ENCODE peak calls at places on chromosomes 5 and 9, in nine cellular contexts. D is HFF-Myc, G is heart right ventricle, P is AG09309, L is endothelial cell, T is fibroblast of lung, C is Caco-2, V is WTC11, N is GM12878. A is an unnamed sample.
A peak's percentile ranks its signal among the peaks of the same experiment; 100 is the strongest.

GRCh38 chr5:133412661-133413060 is 199.7 kb downstream of the FSTL4 start:
- DNase-seq in D (no peak), G (no peak), P (no peak), L (no peak), T (no peak), C (no peak), V (no peak), N (no peak), A (no peak)

GRCh38 chr5:87394407-87394806 is 18.3 kb downstream of the CCNH start:
- DNase-seq in D (no peak), G (no peak), P (peak; percentile 38), L (no peak), T (peak; percentile 74), C (no peak), V (no peak), N (no peak), A (peak; percentile 29)

GRCh38 chr9:74497750-74498615 is 848 bp downstream of the RORB start:
- DNase-seq in D (no peak), G (peak; percentile 14), P (no peak), L (peak; percentile 45), T (peak; percentile 57), C (no peak), V (peak; percentile 63), N (no peak), A (no peak)

GRCh38 chr9:92949266-92949982 is 2.1 kb downstream of the FGD3 start:
- DNase-seq in D (no peak), G (no peak), P (no peak), L (no peak), T (no peak), C (no peak), V (no peak), N (no peak), A (no peak)

GRCh38 chr9:77015291-77016048 is 4.0 kb upstream of the FOXB2 start:
- DNase-seq in D (no peak), G (no peak), P (no peak), L (no peak), T (no peak), C (no peak), V (no peak), N (no peak), A (no peak)

GRCh38 chr9:107488400-107489143 is 997 bp downstream of the KLF4 start:
- DNase-seq in D (no peak), G (peak; percentile 75), P (no peak), L (peak; percentile 43), T (peak; percentile 33), C (peak; percentile 49), V (peak; percentile 46), N (no peak), A (no peak)

GRCh38 chr9:131773911-131774379 is 34.1 kb upstream of the RAPGEF1 start:
- DNase-seq in D (peak; percentile 48), G (no peak), P (peak; percentile 7), L (peak; percentile 72), T (peak; percentile 53), C (peak; percentile 70), V (peak; percentile 67), N (no peak), A (peak; percentile 9)

GRCh38 chr9:131739192-131739961 is 499 bp downstream of the RAPGEF1 start:
- DNase-seq in D (no peak), G (peak; percentile 57), P (no peak), L (no peak), T (peak; percentile 28), C (no peak), V (peak; percentile 47), N (no peak), A (no peak)

GRCh38 chr5:40570408-40571129 is 109.1 kb upstream of the PTGER4 start:
- DNase-seq in D (peak; percentile 31), G (no peak), P (no peak), L (no peak), T (peak; percentile 77), C (no peak), V (no peak), N (peak; percentile 26), A (peak; percentile 78)

GRCh38 chr9:5851445-5851844 is 18.5 kb upstream of the ERMP1 start:
- DNase-seq in D (no peak), G (no peak), P (peak; percentile 47), L (no peak), T (peak; percentile 54), C (no peak), V (no peak), N (peak; percentile 90), A (peak; percentile 89)

GRCh38 chr5:58451732-58452565 is 7.9 kb downstream of the PLK2 start:
- DNase-seq in D (no peak), G (no peak), P (no peak), L (no peak), T (no peak), C (no peak), V (no peak), N (no peak), A (no peak)

GRCh38 chr9:110942522-110942921 is 95.7 kb downstream of the LPAR1 start:
- DNase-seq in D (no peak), G (no peak), P (no peak), L (no peak), T (peak; percentile 92), C (no peak), V (no peak), N (no peak), A (no peak)

DNA sequence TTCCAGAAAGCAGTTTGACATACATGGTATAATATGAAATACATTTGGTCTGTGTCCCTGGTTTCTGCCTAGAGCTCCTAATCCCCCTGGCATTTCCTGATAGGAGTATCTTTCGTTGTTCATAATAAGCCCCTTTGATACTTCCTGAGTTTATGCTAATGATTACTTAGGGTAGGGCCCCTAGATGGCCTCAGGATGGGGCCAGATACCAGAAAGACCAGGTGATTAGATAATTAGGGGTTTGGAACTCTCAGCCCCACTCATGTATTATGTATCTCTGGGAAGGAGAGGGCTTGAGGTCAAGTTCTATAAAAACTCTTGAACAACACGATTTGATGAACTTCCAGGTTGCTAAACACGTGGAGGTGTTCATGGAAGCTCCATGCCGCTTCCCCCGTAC is 163.3 kb upstream of the ZNF608 start:
- DNase-seq in D (no peak), G (no peak), P (no peak), L (no peak), T (no peak), C (no peak), V (no peak), N (no peak), A (no peak)
- TF ChIP-seq CTCF in D (no peak), G (no peak), P (no peak), L (no peak), T (no peak), C (no peak), V (no peak), N (no peak), A (no peak)

DNA sequence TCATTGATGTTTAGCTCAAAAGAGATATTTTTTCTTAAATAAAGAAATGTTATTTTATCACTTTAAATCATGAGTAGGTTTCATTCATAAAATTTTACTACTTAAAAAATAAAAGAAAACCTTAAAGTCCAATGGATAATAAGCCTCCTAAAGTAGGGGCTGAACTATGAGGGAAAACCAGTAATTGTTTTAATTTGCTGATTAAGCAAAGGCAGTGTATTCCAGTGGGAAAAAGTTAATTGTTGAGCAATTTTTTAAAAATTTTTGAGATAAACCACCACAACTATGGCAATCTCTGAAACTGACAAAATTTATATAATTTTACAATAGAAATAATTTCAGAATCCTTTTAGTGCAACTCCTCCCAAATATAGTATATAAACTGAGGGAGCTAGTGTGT is 195.0 kb downstream of the FBXO4 start:
- DNase-seq in D (no peak), G (no peak), P (no peak), L (no peak), T (no peak), C (no peak), V (no peak), N (no peak), A (no peak)
- TF ChIP-seq CTCF in D (no peak), G (no peak), P (no peak), L (no peak), T (no peak), C (no peak), V (no peak), N (no peak), A (no peak)

DNA sequence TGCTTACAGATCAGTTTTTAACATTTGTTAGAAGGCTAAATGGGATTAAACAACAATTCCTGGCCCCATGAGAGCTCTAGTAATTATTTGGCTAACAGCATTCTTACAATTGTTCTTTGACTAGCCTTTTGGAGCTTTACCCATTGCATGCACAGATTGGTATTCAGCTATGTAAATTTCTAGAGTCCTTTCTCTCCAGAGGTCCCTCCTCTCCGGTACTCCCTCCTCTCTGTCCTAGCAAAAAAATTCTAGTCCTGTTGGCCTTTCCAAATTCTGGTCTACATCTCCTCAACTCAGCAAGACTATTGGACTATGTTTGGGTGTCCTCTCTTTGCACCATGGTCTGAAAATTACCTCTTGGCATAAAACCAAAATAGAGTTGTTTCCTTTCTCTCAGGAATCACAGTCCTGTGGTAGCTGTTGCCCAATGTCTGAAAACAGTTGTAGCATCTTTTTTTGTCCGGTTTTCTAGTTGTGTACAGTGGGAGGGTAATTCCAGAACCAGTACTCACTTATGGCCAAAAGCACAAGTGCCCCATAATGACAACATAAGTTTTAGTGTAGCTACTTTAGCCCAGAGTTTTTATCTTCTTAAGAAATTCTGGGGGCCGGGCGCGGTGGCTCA is 18.1 kb downstream of the SAR1B start:
- DNase-seq in D (no peak), G (no peak), P (no peak), L (no peak), T (no peak), C (no peak), V (no peak), N (no peak), A (no peak)
- TF ChIP-seq CTCF in D (no peak), G (no peak), P (no peak), L (no peak), T (no peak), C (no peak), V (no peak), N (no peak), A (no peak)

GRCh38 chr5:172718527-172719114 is 52.4 kb downstream of the DUSP1 start:
- DNase-seq in D (no peak), G (no peak), P (no peak), L (no peak), T (no peak), C (no peak), V (no peak), N (no peak), A (no peak)

GRCh38 chr5:172715931-172716682 is 54.9 kb downstream of the DUSP1 start:
- DNase-seq in D (no peak), G (no peak), P (no peak), L (no peak), T (no peak), C (no peak), V (no peak), N (no peak), A (no peak)

GRCh38 chr5:172715421-172715780 is 55.6 kb downstream of the DUSP1 start:
- DNase-seq in D (no peak), G (no peak), P (no peak), L (no peak), T (no peak), C (no peak), V (no peak), N (no peak), A (no peak)

GRCh38 chr5:172717481-172718195 is 53.4 kb downstream of the DUSP1 start:
- DNase-seq in D (no peak), G (no peak), P (no peak), L (no peak), T (no peak), C (no peak), V (no peak), N (no peak), A (no peak)

DNA sequence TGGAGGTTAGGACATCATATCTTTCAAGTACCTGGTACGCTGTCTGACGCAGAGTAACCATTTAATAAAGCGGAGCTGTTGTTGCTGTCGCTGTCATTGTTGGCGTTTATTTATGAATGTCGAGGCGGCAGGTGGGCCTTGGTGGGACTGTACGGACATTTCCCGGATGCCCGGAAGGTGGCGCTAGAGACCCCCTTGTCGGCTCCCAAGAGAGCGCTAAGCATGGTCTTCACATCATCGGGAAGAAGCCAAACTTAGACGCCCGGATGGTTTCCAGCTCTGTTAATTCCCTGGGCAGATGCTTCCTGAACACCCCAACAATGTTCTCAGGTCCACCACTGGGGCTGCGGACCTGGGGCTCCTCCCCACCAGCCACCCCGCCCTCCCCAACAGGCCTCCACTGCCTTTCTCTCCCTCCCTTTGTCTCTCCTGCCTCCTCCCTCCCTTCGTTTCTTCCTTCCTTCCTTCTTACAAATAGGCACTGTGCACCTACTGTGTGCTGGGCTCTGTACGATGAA is 54.1 kb downstream of the DUSP1 start:
- DNase-seq in D (peak; percentile 61), G (peak; percentile 90), P (no peak), L (peak; percentile 91), T (peak; percentile 68), C (peak; percentile 78), V (peak; percentile 88), N (no peak), A (peak; percentile 45)
- TF ChIP-seq CTCF in D (peak; percentile 88), G (peak; percentile 92), P (peak; percentile 87), L (peak; percentile 89), T (peak; percentile 91), C (peak; percentile 91), V (peak; percentile 74), N (peak; percentile 86), A (peak; percentile 82)